ENCODE peak calls at places on chromosome 11, in six cellular contexts. K, F, G, C, A and E are unnamed samples.
A peak's percentile ranks its signal among the peaks of the same experiment; 100 is the strongest.

GRCh38 chr11:102552447-102553200 is 22.1 kb upstream of the MMP7 start:
- DNase-seq in F (peak; percentile 94), G (no peak), C (no peak), K (no peak), A (no peak), E (no peak)

GRCh38 chr11:120314861-120315260 is 10.2 kb upstream of the TLCD5 start:
- DNase-seq in C (no peak), A (no peak), K (no peak), F (no peak), G (no peak), E (no peak)

GRCh38 chr11:1672613-1673400 is 24.2 kb upstream of the KRTAP5-6 start:
- DNase-seq in G (no peak), K (no peak), F (no peak), C (peak; percentile 10), A (no peak), E (no peak)

GRCh38 chr11:36385121-36385530 is 89.0 kb downstream of the PRR5L start:
- DNase-seq in K (no peak), G (no peak), F (no peak), C (no peak), A (no peak), E (no peak)

GRCh38 chr11:117852309-117852708 is 24.1 kb downstream of the FXYD6 start:
- DNase-seq in G (no peak), K (no peak), C (no peak), A (no peak), F (no peak), E (no peak)

GRCh38 chr11:48075637-48076036 is 95.3 kb downstream of the PTPRJ start:
- DNase-seq in F (no peak), K (no peak), C (no peak), G (no peak), A (no peak), E (no peak)

GRCh38 chr11:22666700-22667439 is 459 bp downstream of the GAS2 start:
- DNase-seq in G (no peak), C (peak; percentile 77), F (no peak), K (peak; percentile 78), A (peak; percentile 75), E (no peak)

GRCh38 chr11:35539256-35539655 is 13.8 kb upstream of the PAMR1 start:
- DNase-seq in C (no peak), F (no peak), K (no peak), G (no peak), A (no peak), E (no peak)

GRCh38 chr11:24588075-24588474 is 91.2 kb downstream of the LUZP2 start:
- DNase-seq in C (no peak), G (no peak), A (no peak), K (no peak), F (no peak), E (no peak)

GRCh38 chr11:126585388-126586302 is 230.2 kb downstream of the ST3GAL4 start:
- DNase-seq in K (peak; percentile 58), G (no peak), A (peak; percentile 68), F (no peak), C (no peak), E (no peak)

GRCh38 chr11:67303989-67304411 is 670 bp downstream of the SSH3 start:
- DNase-seq in A (peak; percentile 89), C (peak; percentile 84), F (no peak), K (no peak), G (no peak), E (peak; percentile 29)

GRCh38 chr11:64276653-64277431 is 7.6 kb downstream of the BAD start:
- DNase-seq in A (no peak), K (no peak), C (no peak), G (no peak), F (no peak), E (no peak)

GRCh38 chr11:82981852-82982251 is 80.3 kb downstream of the DDIAS start:
- DNase-seq in A (no peak), K (no peak), C (no peak), F (no peak), G (no peak), E (no peak)

GRCh38 chr11:128741511-128741910 is 47.6 kb downstream of the FLI1 start:
- DNase-seq in A (no peak), F (no peak), C (no peak), K (no peak), G (no peak), E (no peak)

GRCh38 chr11:33948494-33948893 is 56.6 kb upstream of the LMO2 start:
- DNase-seq in C (no peak), K (no peak), G (no peak), A (no peak), F (no peak), E (no peak)

GRCh38 chr11:106495046-106495445 is 417.6 kb downstream of the AASDHPPT start:
- DNase-seq in G (no peak), K (no peak), C (no peak), F (no peak), A (no peak), E (no peak)

GRCh38 chr11:102935514-102935913 is 20.0 kb downstream of the MMP13 start:
- DNase-seq in C (no peak), G (no peak), K (no peak), A (no peak), F (no peak), E (no peak)

GRCh38 chr11:81907996-81908395 is 825.7 kb downstream of the FAM181B start:
- DNase-seq in F (no peak), K (no peak), G (no peak), A (no peak), C (no peak), E (no peak)

GRCh38 chr11:70073881-70074371 is 4.2 kb upstream of the ANO1 start:
- DNase-seq in K (no peak), C (no peak), F (no peak), A (peak; percentile 56), G (no peak), E (no peak)

GRCh38 chr11:129143335-129143734 is 48.8 kb downstream of the ARHGAP32 start:
- DNase-seq in C (peak; percentile 91), K (no peak), G (no peak), F (peak; percentile 97), A (no peak), E (no peak)

GRCh38 chr11:126225266-126225665 is 13.7 kb downstream of the FAM118B start:
- DNase-seq in K (no peak), G (no peak), C (no peak), A (no peak), F (no peak), E (no peak)

GRCh38 chr11:76885390-76886097 is 24.8 kb downstream of the ACER3 start:
- DNase-seq in A (no peak), G (no peak), K (no peak), C (peak; percentile 69), F (no peak), E (no peak)

GRCh38 chr11:67631427-67631826 is 1.7 kb upstream of the NUDT8 start:
- DNase-seq in A (peak; percentile 85), G (no peak), C (peak; percentile 84), K (no peak), F (no peak), E (no peak)

GRCh38 chr11:131907371-131907770 is 537.0 kb downstream of the NTM start:
- DNase-seq in F (no peak), A (no peak), G (no peak), K (no peak), C (no peak), E (no peak)

GRCh38 chr11:70158201-70158600 is 44.9 kb upstream of the FADD start:
- DNase-seq in K (peak; percentile 83), C (no peak), A (no peak), F (peak; percentile 13), G (no peak), E (no peak)

GRCh38 chr11:27705873-27706820 is 5.9 kb upstream of the BDNF start:
- DNase-seq in K (peak; percentile 62), A (no peak), F (no peak), G (no peak), C (no peak), E (no peak)

GRCh38 chr11:27699926-27700350 is 317 bp downstream of the BDNF start:
- DNase-seq in G (no peak), F (no peak), A (no peak), K (no peak), C (peak; percentile 62), E (no peak)

GRCh38 chr11:27701262-27702105 is 1.2 kb upstream of the BDNF start:
- DNase-seq in F (no peak), G (no peak), C (no peak), K (peak; percentile 55), A (no peak), E (no peak)

GRCh38 chr11:27700351-27701261 is at the start of gene BDNF:
- DNase-seq in F (no peak), K (peak; percentile 72), C (peak; percentile 66), A (no peak), G (no peak), E (no peak)

GRCh38 chr11:27703453-27703852 is 3.2 kb upstream of the BDNF start:
- DNase-seq in K (no peak), C (no peak), G (no peak), A (no peak), F (no peak), E (no peak)
- TF ChIP-seq CTCF in K (no peak), C (no peak), G (no peak), A (no peak), F (no peak), E (no peak)

GRCh38 chr11:60194511-60194910 is 11.6 kb upstream of the MS4A6A start:
- DNase-seq in C (no peak), G (no peak), A (no peak), K (no peak), F (no peak), E (no peak)
- H3K27ac ChIP-seq in C (no peak overlapping the region), G (no peak overlapping the region), A (peak overlapping the region; percentile 73), K (no peak overlapping the region), F (no peak overlapping the region), E (no peak overlapping the region)

GRCh38 chr11:32566527-32566926 is 17.1 kb upstream of the EIF3M start:
- DNase-seq in C (no peak), K (no peak), G (no peak), F (no peak), A (no peak), E (no peak)
- H3K9me3 ChIP-seq in C (no peaks in the 10 kb centered on the region), K (no peaks in the 10 kb centered on the region), G (no peaks in the 10 kb centered on the region), F (no peaks in the 10 kb centered on the region), A (no peaks in the 10 kb centered on the region), E (no peaks in the 10 kb centered on the region)

GRCh38 chr11:5809905-5810792 is 1.4 kb downstream of the OR52N2 start:
- DNase-seq in K (no peak), F (no peak), G (no peak), A (no peak), C (no peak), E (no peak)

GRCh38 chr11:5808500-5809121 is at the start of gene OR52N2:
- DNase-seq in K (peak; percentile 84), F (peak; percentile 61), C (peak; percentile 73), A (peak; percentile 82), G (peak; percentile 58), E (peak; percentile 70)

GRCh38 chr11:5809122-5809519 is 397 bp downstream of the OR52N2 start:
- DNase-seq in K (no peak), F (no peak), A (no peak), G (no peak), C (no peak), E (no peak)

GRCh38 chr11:5803982-5804381 is 4.7 kb upstream of the OR52N2 start:
- DNase-seq in K (no peak), C (no peak), F (no peak), A (no peak), G (no peak), E (no peak)

DNA sequence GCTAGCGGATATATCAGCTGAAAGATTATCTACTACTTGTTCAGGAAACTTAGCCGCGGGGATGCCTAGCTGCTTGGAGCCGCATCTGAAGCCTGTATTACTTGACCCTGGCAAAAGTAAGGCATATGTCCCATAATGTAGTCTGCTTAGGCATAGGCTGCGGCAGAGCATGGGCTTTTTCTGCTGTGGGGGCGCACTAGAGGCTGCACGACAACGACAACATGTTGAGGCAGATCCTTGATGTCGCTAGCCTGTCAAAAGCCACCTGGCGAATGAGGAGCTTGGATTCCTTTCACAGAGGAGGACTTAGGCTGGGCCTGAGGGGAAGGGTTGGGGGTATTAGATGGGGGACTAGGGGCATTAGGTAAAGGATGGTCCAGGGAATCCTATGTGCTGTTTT is 1.1 kb upstream of the OR52N2 start:
- DNase-seq in K (peak; percentile 42), C (no peak), A (no peak), F (no peak), G (no peak), E (no peak)
- TF ChIP-seq CTCF in K (peak; percentile 29), C (no peak), A (no peak), F (no peak), G (no peak), E (no peak)